ENCODE peak calls at places on chromosomes 11 and 22, in six cellular contexts. Z, D, M, W, R and J are unnamed samples.
A peak's percentile ranks its signal among the peaks of the same experiment; 100 is the strongest.

GRCh38 chr11:81359476-81359875 is 1374.2 kb downstream of the FAM181B start:
- DNase-seq in Z (no peak), D (no peak), M (no peak), W (no peak), R (no peak), J (no peak)

GRCh38 chr11:80944758-80945157 is 1503.9 kb upstream of the TENM4 start:
- DNase-seq in Z (no peak), D (no peak), M (no peak), W (no peak), R (no peak), J (no peak)

GRCh38 chr22:25212337-25212736 is 7.1 kb upstream of the CRYBB2 start:
- DNase-seq in Z (no peak), D (no peak), M (no peak), W (no peak), R (no peak), J (no peak)

GRCh38 chr11:82229346-82229745 is 504.3 kb downstream of the FAM181B start:
- DNase-seq in Z (no peak), D (peak; percentile 39), M (peak; percentile 13), W (no peak), R (no peak), J (peak; percentile 15)

GRCh38 chr11:11979487-11980117 is 28.8 kb downstream of the DKK3 start:
- DNase-seq in Z (peak; percentile 31), D (no peak), M (peak; percentile 51), W (peak; percentile 81), R (no peak), J (peak; percentile 67)

GRCh38 chr11:132844956-132845355 is 687.3 kb downstream of the OPCML start:
- DNase-seq in Z (no peak), D (no peak), M (no peak), W (peak; percentile 96), R (no peak), J (peak; percentile 35)

GRCh38 chr11:18490319-18490718 is 34.7 kb downstream of the LDHAL6A start:
- DNase-seq in Z (no peak), D (no peak), M (no peak), W (peak; percentile 2), R (no peak), J (no peak)

GRCh38 chr11:61334434-61335354 is 1.7 kb downstream of the TKFC start:
- DNase-seq in Z (no peak), D (no peak), M (no peak), W (peak; percentile 57), R (no peak), J (peak; percentile 67)

GRCh38 chr11:69333906-69334305 is 40.0 kb downstream of the MYEOV start:
- DNase-seq in Z (no peak), D (no peak), M (no peak), W (peak; percentile 34), R (no peak), J (no peak)

GRCh38 chr22:32761251-32761903 is 40.1 kb upstream of the TIMP3 start:
- DNase-seq in Z (no peak), D (no peak), M (no peak), W (peak; percentile 79), R (no peak), J (no peak)

GRCh38 chr11:126210871-126211235 is 597 bp downstream of the RPUSD4 start:
- DNase-seq in Z (no peak), D (no peak), M (no peak), W (no peak), R (no peak), J (peak; percentile 6)

GRCh38 chr11:126202646-126203359 is 8.6 kb downstream of the RPUSD4 start:
- DNase-seq in Z (no peak), D (no peak), M (no peak), W (no peak), R (no peak), J (no peak)

DNA sequence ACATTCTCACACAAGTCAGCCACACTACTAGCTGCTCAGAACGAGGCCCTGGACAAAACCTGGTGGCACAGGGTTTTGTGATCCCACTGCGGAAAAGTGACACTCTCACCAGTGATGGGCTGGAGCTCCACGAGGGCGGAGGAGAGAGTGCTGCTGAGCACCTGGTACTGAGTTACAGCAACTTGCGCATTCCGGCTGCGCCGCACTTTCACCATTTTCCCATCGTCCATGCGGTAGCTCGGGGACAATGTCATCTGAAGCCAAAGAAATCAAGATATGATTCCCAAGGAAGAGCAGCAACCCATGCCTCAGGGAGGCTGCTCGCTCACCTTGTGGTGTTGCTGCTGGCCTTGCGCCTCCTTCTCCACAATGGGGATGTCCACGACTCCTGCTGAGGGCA is 6.1 kb downstream of the RPUSD4 start:
- DNase-seq in Z (no peak), D (no peak), M (no peak), W (no peak), R (no peak), J (no peak)
- H3K27ac ChIP-seq in Z (no peak overlapping the region), D (no peak overlapping the region), M (no peak overlapping the region), W (no peak overlapping the region), R (no peak overlapping the region), J (no peak overlapping the region)

GRCh38 chr11:92826597-92826996 is 142.9 kb upstream of the MTNR1B start:
- DNase-seq in Z (no peak), D (no peak), M (no peak), W (no peak), R (no peak), J (no peak)

GRCh38 chr11:92827132-92827531 is 142.3 kb upstream of the MTNR1B start:
- DNase-seq in Z (no peak), D (no peak), M (no peak), W (no peak), R (no peak), J (no peak)

GRCh38 chr11:92828576-92828975 is 140.9 kb upstream of the MTNR1B start:
- DNase-seq in Z (no peak), D (no peak), M (no peak), W (no peak), R (no peak), J (no peak)

GRCh38 chr11:92829121-92829520 is 140.3 kb upstream of the MTNR1B start:
- DNase-seq in Z (no peak), D (no peak), M (no peak), W (no peak), R (no peak), J (no peak)

GRCh38 chr11:92826136-92826535 is 143.3 kb upstream of the MTNR1B start:
- DNase-seq in Z (no peak), D (no peak), M (no peak), W (peak; percentile 64), R (no peak), J (no peak)
- H3K27ac ChIP-seq in Z (no peak overlapping the region), D (no peak overlapping the region), M (no peak overlapping the region), W (no peak overlapping the region), R (no peak overlapping the region), J (no peak overlapping the region)

DNA sequence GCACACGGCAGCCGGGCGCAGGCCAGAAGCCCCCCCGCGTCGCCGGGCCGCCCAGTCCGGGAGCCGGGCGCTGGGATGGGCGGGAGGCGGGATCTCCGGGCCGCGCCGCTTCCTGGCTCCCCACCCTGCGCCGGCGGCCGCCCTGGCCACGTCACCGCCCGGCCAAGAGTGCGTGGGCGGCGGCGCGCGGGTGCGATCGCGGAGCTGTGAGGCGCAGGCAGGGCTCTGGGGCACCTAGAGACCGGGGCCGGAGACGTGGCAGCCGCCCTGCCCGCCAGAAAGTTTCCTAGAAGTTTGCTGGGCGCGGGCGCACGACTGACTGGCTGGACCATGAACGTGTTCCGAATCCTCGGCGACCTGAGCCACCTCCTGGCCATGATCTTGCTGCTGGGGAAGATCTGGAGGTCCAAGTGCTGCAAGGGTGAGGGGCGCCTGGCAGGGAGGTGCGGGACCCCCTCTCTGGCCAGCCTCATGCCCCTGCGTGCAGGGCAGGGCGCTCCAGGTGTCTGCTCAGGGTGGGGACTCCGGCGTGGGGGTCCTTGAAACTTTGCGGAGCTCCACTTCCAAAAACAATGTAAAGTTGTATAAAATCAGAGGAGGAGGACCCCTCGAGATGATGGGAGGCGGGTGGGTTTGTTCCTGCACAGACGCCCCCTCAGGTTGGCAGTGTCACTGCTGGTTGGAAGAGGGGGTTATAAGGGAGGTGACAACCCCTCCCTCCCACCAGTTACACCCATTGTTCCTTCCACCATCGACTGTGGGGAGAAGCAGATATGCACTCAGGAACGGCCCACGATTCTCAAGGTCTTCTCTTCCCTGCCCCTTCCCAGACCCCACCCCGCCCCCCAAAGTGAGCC is at the start of gene KDELR3:
- DNase-seq in Z (no peak), D (no peak), M (no peak), W (peak; percentile 71), R (no peak), J (peak; percentile 61)
- H3K27ac ChIP-seq in Z (no peak within 1 kb of the TSS), D (no peak within 1 kb of the TSS), M (peak within 1 kb of the TSS; percentile 76), W (peak within 1 kb of the TSS; percentile 90), R (no peak within 1 kb of the TSS), J (no peak within 1 kb of the TSS)

GRCh38 chr11:12997168-12997567 is 11.9 kb upstream of the RASSF10 start:
- DNase-seq in Z (no peak), D (no peak), M (no peak), W (no peak), R (no peak), J (no peak)
- H3K27ac ChIP-seq in Z (no peak overlapping the region), D (no peak overlapping the region), M (no peak overlapping the region), W (no peak overlapping the region), R (no peak overlapping the region), J (no peak overlapping the region)

DNA sequence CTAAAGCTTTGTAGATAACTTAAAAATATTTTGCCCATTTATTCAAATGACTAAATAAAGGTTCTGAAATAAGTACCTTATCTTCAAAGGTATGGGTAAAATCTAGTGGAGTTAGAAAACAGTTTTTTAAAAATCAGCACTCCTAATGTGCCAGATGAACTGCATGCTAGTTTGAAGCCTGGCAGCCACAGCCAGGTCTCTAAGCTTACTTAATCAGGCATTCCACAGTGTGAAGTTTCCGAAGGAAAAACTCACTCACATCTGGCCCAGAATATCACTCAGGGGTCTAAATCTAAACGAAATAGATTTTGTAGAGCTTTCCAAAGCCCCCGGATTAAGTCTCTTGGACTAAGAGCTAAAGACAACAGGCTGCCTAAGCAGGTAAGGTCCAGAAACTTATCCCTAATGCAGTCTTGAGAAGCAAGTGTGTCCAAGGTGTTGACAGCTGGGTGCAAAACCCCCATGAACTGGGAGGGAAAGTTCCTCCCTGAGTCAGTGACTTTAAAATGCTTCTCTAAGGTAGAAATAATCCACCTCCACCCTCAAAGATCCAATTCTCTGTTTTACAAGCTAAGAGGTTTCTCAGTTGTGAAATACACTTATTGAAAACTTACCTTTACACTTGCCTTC is 157.6 kb downstream of the FCHSD2 start:
- DNase-seq in Z (no peak), D (no peak), M (no peak), W (no peak), R (no peak), J (peak; percentile 59)
- H3K27ac ChIP-seq in Z (no peak overlapping the region), D (no peak overlapping the region), M (no peak overlapping the region), W (no peak overlapping the region), R (no peak overlapping the region), J (peak overlapping the region; percentile 89)

GRCh38 chr11:2175659-2176058 is 4.0 kb upstream of the TH start:
- DNase-seq in Z (no peak), D (no peak), M (no peak), W (peak; percentile 52), R (no peak), J (no peak)
- H3K27ac ChIP-seq in Z (no peak overlapping the region), D (no peak overlapping the region), M (no peak overlapping the region), W (no peak overlapping the region), R (no peak overlapping the region), J (no peak overlapping the region)

DNA sequence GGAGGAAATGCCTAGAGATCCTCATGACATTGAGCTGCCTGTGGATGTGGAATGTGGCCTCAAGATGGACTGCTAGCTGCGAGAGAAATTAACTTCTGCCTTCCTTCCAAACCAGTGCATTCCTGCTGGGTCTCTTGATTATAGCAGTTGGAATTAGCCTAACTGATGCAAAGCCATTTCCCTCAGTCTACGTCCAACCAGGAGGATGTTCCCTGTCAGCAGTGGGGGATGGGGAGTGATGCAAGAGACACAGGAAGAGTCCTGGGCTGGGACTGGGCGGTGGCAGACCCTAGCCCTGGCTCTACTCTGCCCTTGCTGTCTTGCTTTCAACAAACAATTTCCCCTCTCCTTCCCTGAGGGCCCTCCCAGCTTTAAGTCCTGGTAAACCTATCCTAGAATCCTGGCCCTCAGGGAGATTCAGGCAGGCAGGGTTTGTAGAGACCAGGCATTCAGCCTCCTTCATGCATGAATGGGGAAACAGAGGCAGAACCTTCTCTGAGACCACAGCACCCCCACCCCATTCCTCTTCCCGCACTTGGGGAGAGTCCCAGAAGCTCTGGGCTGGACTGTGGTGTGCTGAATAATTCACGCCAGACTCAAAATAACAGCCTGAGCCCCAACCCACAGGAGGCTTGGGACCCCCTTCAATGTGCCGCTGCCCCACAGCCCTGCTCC is 17.0 kb downstream of the C11orf96 start:
- DNase-seq in Z (no peak), D (no peak), M (no peak), W (no peak), R (no peak), J (no peak)
- H3K27ac ChIP-seq in Z (no peak overlapping the region), D (no peak overlapping the region), M (no peak overlapping the region), W (no peak overlapping the region), R (no peak overlapping the region), J (no peak overlapping the region)